ENCODE peak calls at places on chromosomes 6 and 20, in nine cellular contexts. J is NCI-H2081; L is smooth muscle cell of the brain vasculature; X is hippocampal formation; K is effector CD4-positive, alpha-beta T cell; F is stimulated activated CD4-positive, alpha-beta T cell treated with anti-CD3 and anti-CD28 coated beads, Interleukin-1b, Interleukin-23, amount 100 ng/mL, for 1 hour; P is head of caudate nucleus; E is LoVo; S is activated CD4-positive, alpha-beta T cell treated with anti-CD3 and anti-CD28 coated beads for 48 hours. O is an unnamed sample.

GRCh38 chr6:82954937-82955577 is 110.6 kb downstream of the UBE3D start:
- DNase-seq in J (no peak), L (no peak), X (no peak), K (no peak), F (no peak), P (no peak), E (no peak), S (no peak), O (no peak)

GRCh38 chr20:56795492-56795891 is 166.4 kb downstream of the TFAP2C start:
- DNase-seq in J (no peak), L (no peak), X (no peak), K (no peak), F (no peak), P (no peak), E (no peak), S (no peak), O (peak)

GRCh38 chr20:37577972-37578371 is 50.3 kb upstream of the BLCAP start:
- DNase-seq in J (no peak), L (no peak), X (no peak), K (no peak), F (no peak), P (no peak), E (no peak), S (no peak), O (no peak)

GRCh38 chr6:40723967-40724366 is 136.8 kb upstream of the LRFN2 start:
- DNase-seq in J (no peak), L (no peak), X (no peak), K (no peak), F (no peak), P (no peak), E (no peak), S (no peak), O (no peak)

GRCh38 chr20:35776513-35777101 is 4.8 kb downstream of the PHF20 start:
- DNase-seq in J (peak), L (no peak), X (no peak), K (no peak), F (no peak), P (peak), E (no peak), S (no peak), O (peak)

GRCh38 chr20:46207031-46207549 is 89.0 kb downstream of the CD40 start:
- DNase-seq in J (no peak), L (no peak), X (no peak), K (no peak), F (no peak), P (no peak), E (no peak), S (no peak), O (no peak)

GRCh38 chr20:53371216-53371615 is 222.4 kb downstream of the ZNF217 start:
- DNase-seq in J (no peak), L (no peak), X (no peak), K (no peak), F (no peak), P (no peak), E (no peak), S (no peak), O (no peak)

GRCh38 chr20:688809-689208 is 13.2 kb upstream of the SCRT2 start:
- DNase-seq in J (no peak), L (no peak), X (no peak), K (no peak), F (no peak), P (peak), E (no peak), S (no peak), O (no peak)

GRCh38 chr6:79946242-79946641 is 1.1 kb downstream of the ELOVL4 start:
- DNase-seq in J (no peak), L (no peak), X (peak), K (no peak), F (no peak), P (peak), E (no peak), S (peak), O (peak)

GRCh38 chr20:41047975-41048305 is 19.3 kb downstream of the TOP1 start:
- DNase-seq in J (no peak), L (no peak), X (no peak), K (no peak), F (no peak), P (no peak), E (peak), S (no peak), O (no peak)

GRCh38 chr6:170084166-170084730 is 206.6 kb downstream of the DLL1 start:
- DNase-seq in J (no peak), L (no peak), X (no peak), K (no peak), F (no peak), P (no peak), E (no peak), S (no peak), O (no peak)

GRCh38 chr20:62795023-62795761 is 1.1 kb upstream of the MRGBP start:
- DNase-seq in J (peak), L (no peak), X (no peak), K (peak), F (peak), P (peak), E (peak), S (peak), O (peak)

GRCh38 chr20:23340524-23340923 is 10.1 kb upstream of the NXT1 start:
- DNase-seq in J (peak), L (peak), X (peak), K (no peak), F (no peak), P (peak), E (peak), S (peak), O (peak)

GRCh38 chr6:27755768-27756167 is 156.4 kb downstream of the OR2B2 start:
- DNase-seq in J (no peak), L (no peak), X (no peak), K (no peak), F (no peak), P (no peak), E (no peak), S (no peak), O (no peak)

GRCh38 chr6:23213193-23213592 is 643.8 kb downstream of the HDGFL1 start:
- DNase-seq in J (no peak), L (no peak), X (no peak), K (no peak), F (no peak), P (no peak), E (no peak), S (no peak), O (peak)

GRCh38 chr6:81362246-81362645 is 390.2 kb downstream of the TENT5A start:
- DNase-seq in J (no peak), L (peak), X (no peak), K (no peak), F (no peak), P (no peak), E (no peak), S (no peak), O (no peak)

GRCh38 chr20:3606021-3606420 is 57.2 kb downstream of the GFRA4 start:
- DNase-seq in J (no peak), L (no peak), X (no peak), K (no peak), F (no peak), P (no peak), E (no peak), S (no peak), O (peak)

GRCh38 chr6:14029605-14030004 is 88.0 kb upstream of the CD83 start:
- DNase-seq in J (no peak), L (no peak), X (no peak), K (no peak), F (no peak), P (no peak), E (no peak), S (no peak), O (no peak)

GRCh38 chr20:41138527-41139226 is 1.3 kb downstream of the PLCG1 start:
- DNase-seq in J (no peak), L (no peak), X (no peak), K (peak), F (no peak), P (no peak), E (no peak), S (peak), O (no peak)

GRCh38 chr6:34511923-34512737 is 44.0 kb downstream of the SPDEF start:
- DNase-seq in J (no peak), L (no peak), X (no peak), K (no peak), F (no peak), P (no peak), E (no peak), S (no peak), O (no peak)

GRCh38 chr20:53576586-53577318 is 16.9 kb downstream of the ZNF217 start:
- DNase-seq in J (no peak), L (no peak), X (no peak), K (no peak), F (no peak), P (no peak), E (no peak), S (no peak), O (no peak)

GRCh38 chr20:63402860-63403220 is 41.7 kb upstream of the CHRNA4 start:
- DNase-seq in J (no peak), L (no peak), X (no peak), K (no peak), F (no peak), P (no peak), E (no peak), S (no peak), O (no peak)

GRCh38 chr6:13243033-13243432 is 85.3 kb downstream of the TBC1D7 start:
- DNase-seq in J (no peak), L (no peak), X (no peak), K (no peak), F (no peak), P (no peak), E (no peak), S (no peak), O (no peak)

GRCh38 chr20:46204594-46205205 is 86.6 kb downstream of the CD40 start:
- DNase-seq in J (no peak), L (no peak), X (no peak), K (no peak), F (no peak), P (no peak), E (no peak), S (no peak), O (no peak)

GRCh38 chr6:1625352-1625773 is 15.6 kb downstream of the FOXC1 start:
- DNase-seq in J (no peak), L (no peak), X (no peak), K (no peak), F (no peak), P (no peak), E (no peak), S (no peak), O (no peak)

GRCh38 chr6:24425091-24425490 is 22.4 kb downstream of the MRS2 start:
- DNase-seq in J (no peak), L (no peak), X (no peak), K (no peak), F (no peak), P (no peak), E (no peak), S (no peak), O (no peak)

GRCh38 chr20:63580796-63581461 is 6.9 kb upstream of the HELZ2 start:
- DNase-seq in J (no peak), L (no peak), X (peak), K (peak), F (peak), P (peak), E (no peak), S (peak), O (no peak)

GRCh38 chr6:139625998-139626975 is 251.8 kb upstream of the CITED2 start:
- DNase-seq in J (no peak), L (no peak), X (no peak), K (no peak), F (no peak), P (peak), E (no peak), S (no peak), O (no peak)

GRCh38 chr6:162671580-162672165 is 55.9 kb downstream of the PRKN start:
- DNase-seq in J (no peak), L (no peak), X (no peak), K (no peak), F (no peak), P (no peak), E (no peak), S (no peak), O (no peak)

GRCh38 chr6:42365021-42365420 is 86.7 kb downstream of the TRERF1 start:
- DNase-seq in J (no peak), L (no peak), X (no peak), K (no peak), F (no peak), P (no peak), E (no peak), S (no peak), O (no peak)